ENCODE peak calls at places on chromosomes 11 and 22, in ten cellular contexts. W is PC-3; U is bronchial epithelial cell; I is K562; R is CD8-positive, alpha-beta T cell; D is right atrium auricular region; Q is neural crest cell; L is prostate gland; P is Peyer's patch; B is cardiac fibroblast. J is an unnamed sample.

GRCh38 chr22:38850399-38850798 is 6.6 kb upstream of the NPTXR start:
- DNase-seq in W (no peak), U (no peak), I (no peak), R (no peak), D (no peak), Q (no peak), L (no peak), P (no peak), B (no peak), J (no peak)

GRCh38 chr22:44373234-44373633 is 60.5 kb upstream of the SHISAL1 start:
- DNase-seq in W (no peak), U (no peak), I (no peak), R (no peak), D (no peak), Q (no peak), L (no peak), P (no peak), B (no peak), J (no peak)

GRCh38 chr11:8315463-8315862 is 51.8 kb upstream of the LMO1 start:
- DNase-seq in W (no peak), U (no peak), I (no peak), R (no peak), D (no peak), Q (no peak), L (no peak), P (no peak), B (no peak), J (peak; percentile 81)

GRCh38 chr11:122157540-122158173 is 41.6 kb upstream of the BLID start:
- DNase-seq in W (peak; percentile 61), U (peak; percentile 31), I (no peak), R (no peak), D (no peak), Q (no peak), L (no peak), P (no peak), B (no peak), J (no peak)

GRCh38 chr11:70467196-70468085 is 69.1 kb downstream of the CTTN start:
- DNase-seq in W (peak; percentile 85), U (peak; percentile 30), I (peak; percentile 72), R (peak; percentile 27), D (peak; percentile 68), Q (peak; percentile 83), L (peak; percentile 50), P (peak; percentile 80), B (peak; percentile 66), J (no peak)

GRCh38 chr11:17230867-17231851 is 23.4 kb upstream of the PIK3C2A start:
- DNase-seq in W (no peak), U (no peak), I (no peak), R (no peak), D (no peak), Q (no peak), L (no peak), P (no peak), B (no peak), J (no peak)

GRCh38 chr11:36069576-36070214 is 125.8 kb downstream of the LDLRAD3 start:
- DNase-seq in W (peak; percentile 28), U (peak; percentile 30), I (no peak), R (no peak), D (no peak), Q (no peak), L (peak; percentile 63), P (no peak), B (no peak), J (no peak)

GRCh38 chr11:65646921-65647701 is 9.2 kb downstream of the SIPA1 start:
- DNase-seq in W (peak; percentile 71), U (no peak), I (no peak), R (no peak), D (no peak), Q (no peak), L (peak; percentile 58), P (peak; percentile 70), B (no peak), J (no peak)

GRCh38 chr22:31490496-31490925 is 869 bp upstream of the EIF4ENIF1 start:
- DNase-seq in W (peak; percentile 51), U (peak; percentile 70), I (peak; percentile 56), R (peak; percentile 56), D (peak; percentile 68), Q (peak; percentile 1), L (peak; percentile 28), P (peak; percentile 91), B (peak; percentile 71), J (no peak)

GRCh38 chr11:73528420-73528819 is 69.5 kb downstream of the FAM168A start:
- DNase-seq in W (no peak), U (no peak), I (no peak), R (no peak), D (no peak), Q (no peak), L (no peak), P (no peak), B (peak; percentile 27), J (no peak)

GRCh38 chr11:66317766-66318575 is 1.1 kb upstream of the CD248 start:
- DNase-seq in W (no peak), U (peak; percentile 71), I (no peak), R (peak; percentile 79), D (peak; percentile 93), Q (no peak), L (no peak), P (peak; percentile 83), B (peak; percentile 95), J (no peak)

GRCh38 chr22:36145881-36146280 is 14.7 kb downstream of the APOL3 start:
- DNase-seq in W (no peak), U (no peak), I (no peak), R (no peak), D (no peak), Q (no peak), L (no peak), P (peak; percentile 25), B (peak; percentile 34), J (no peak)

GRCh38 chr11:36306888-36307287 is 10.8 kb downstream of the PRR5L start:
- DNase-seq in W (peak; percentile 57), U (peak; percentile 46), I (no peak), R (no peak), D (no peak), Q (peak; percentile 20), L (no peak), P (no peak), B (peak; percentile 78), J (no peak)

GRCh38 chr11:27013741-27014415 is 20.0 kb downstream of the FIBIN start:
- DNase-seq in W (no peak), U (peak; percentile 87), I (no peak), R (no peak), D (no peak), Q (no peak), L (peak; percentile 18), P (no peak), B (no peak), J (no peak)

GRCh38 chr11:125141686-125142535 is 22.6 kb upstream of the PKNOX2 start:
- DNase-seq in W (peak; percentile 63), U (no peak), I (peak; percentile 70), R (peak; percentile 62), D (no peak), Q (peak; percentile 87), L (no peak), P (peak; percentile 66), B (peak; percentile 46), J (no peak)

GRCh38 chr11:35873721-35874120 is 70.1 kb upstream of the LDLRAD3 start:
- DNase-seq in W (peak; percentile 82), U (peak; percentile 63), I (no peak), R (no peak), D (no peak), Q (no peak), L (peak; percentile 6), P (no peak), B (no peak), J (no peak)

GRCh38 chr11:46356911-46357482 is 9.7 kb downstream of the DGKZ start:
- DNase-seq in W (no peak), U (peak; percentile 84), I (no peak), R (no peak), D (no peak), Q (no peak), L (no peak), P (no peak), B (peak; percentile 73), J (no peak)

GRCh38 chr11:43708776-43709175 is 28.2 kb downstream of the HSD17B12 start:
- DNase-seq in W (peak; percentile 10), U (no peak), I (no peak), R (no peak), D (no peak), Q (no peak), L (no peak), P (no peak), B (peak; percentile 18), J (no peak)
- TF ChIP-seq CTCF in W (peak; percentile 42), U (peak; percentile 18), I (peak; percentile 61), R (no peak), D (no peak), Q (peak; percentile 34), L (no peak), P (no peak), B (no peak), J (peak; percentile 19)

GRCh38 chr22:37726240-37726887 is 29.5 kb downstream of the TRIOBP start:
- DNase-seq in W (no peak), U (no peak), I (no peak), R (no peak), D (no peak), Q (no peak), L (no peak), P (no peak), B (peak; percentile 59), J (no peak)
- TF ChIP-seq CTCF in W (peak; percentile 39), U (no peak), I (peak; percentile 36), R (no peak), D (no peak), Q (no peak), L (no peak), P (no peak), B (no peak), J (peak; percentile 10)

DNA sequence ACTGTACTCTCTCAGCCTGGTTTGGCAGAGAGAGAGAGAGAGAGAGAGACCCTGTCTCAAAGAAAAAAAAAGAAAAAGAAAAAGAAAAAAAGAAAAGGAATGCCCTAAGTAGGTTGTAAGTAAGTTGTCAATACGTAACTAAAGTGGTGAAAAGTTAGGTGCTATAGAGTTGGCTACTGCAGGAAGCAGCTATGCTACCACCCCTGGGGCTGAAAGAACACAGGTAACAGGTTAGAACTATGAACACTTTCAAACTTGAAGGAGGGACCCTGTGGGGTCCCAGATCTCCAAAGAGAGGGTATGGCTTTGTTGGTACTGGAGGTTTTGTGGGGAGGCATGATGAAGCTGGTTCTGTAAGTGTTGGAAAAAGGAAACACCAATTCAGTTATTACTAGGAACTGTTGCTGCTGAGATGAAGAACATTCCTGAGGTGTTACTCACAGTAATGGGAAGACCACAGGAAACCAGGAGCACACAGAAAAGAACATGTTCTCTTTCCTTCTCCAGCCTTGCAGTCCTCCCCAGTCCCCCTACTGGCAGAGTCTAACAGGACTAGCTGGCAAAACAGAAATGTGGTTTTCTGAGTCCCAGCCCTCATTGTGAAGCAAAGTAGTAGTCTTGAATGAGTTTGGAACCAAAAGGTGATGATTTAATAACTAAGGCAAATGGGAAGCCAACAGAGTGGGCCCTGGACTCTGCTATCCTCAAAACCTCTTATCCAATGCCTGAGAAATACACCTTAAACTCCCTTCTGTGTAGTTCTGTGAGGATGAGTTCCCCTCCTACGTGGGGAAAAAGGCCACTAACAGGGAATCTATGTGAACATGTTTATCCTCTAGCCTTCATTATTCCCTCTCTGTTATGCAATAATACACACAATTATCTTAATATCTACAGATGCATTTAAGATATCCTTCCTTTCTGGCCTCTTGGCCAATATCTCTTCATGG is 427.0 kb upstream of the DDI1 start:
- DNase-seq in W (peak; percentile 97), U (peak; percentile 92), I (no peak), R (no peak), D (no peak), Q (no peak), L (no peak), P (no peak), B (peak; percentile 97), J (no peak)
- TF ChIP-seq CTCF in W (peak; percentile 91), U (peak; percentile 57), I (no peak), R (no peak), D (no peak), Q (peak; percentile 49), L (no peak), P (no peak), B (peak; percentile 89), J (no peak)

GRCh38 chr11:47376543-47377371 is 1.6 kb downstream of the SPI1 start:
- DNase-seq in W (no peak), U (no peak), I (peak; percentile 65), R (no peak), D (no peak), Q (no peak), L (no peak), P (peak; percentile 66), B (peak; percentile 12), J (no peak)
- TF ChIP-seq CTCF in W (no peak), U (no peak), I (peak; percentile 20), R (no peak), D (no peak), Q (no peak), L (no peak), P (no peak), B (no peak), J (no peak)